ENCODE peak calls at places on chromosome X, in six cellular contexts. O, J, I, Q, V and K are unnamed samples.

GRCh38 chrX:9494806-9495205 is 29.9 kb downstream of the TBL1X start:
- DNase-seq in O (peak), J (no peak), I (no peak), Q (no peak), V (peak), K (peak)

GRCh38 chrX:18272222-18272621 is 51.5 kb upstream of the BEND2 start:
- DNase-seq in O (no peak), J (no peak), I (no peak), Q (no peak), V (no peak), K (no peak)

GRCh38 chrX:66074920-66075879 is 35.3 kb upstream of the VSIG4 start:
- DNase-seq in O (no peak), J (no peak), I (no peak), Q (no peak), V (no peak), K (no peak)

GRCh38 chrX:10939384-10939783 is 171.7 kb upstream of the HCCS start:
- DNase-seq in O (peak), J (no peak), I (no peak), Q (no peak), V (no peak), K (no peak)

GRCh38 chrX:153646620-153647373 is at the start of gene DUSP9:
- DNase-seq in O (no peak), J (peak), I (no peak), Q (no peak), V (peak), K (peak)

GRCh38 chrX:22922961-22923360 is 76.8 kb upstream of the DDX53 start:
- DNase-seq in O (peak), J (no peak), I (no peak), Q (no peak), V (peak), K (no peak)

GRCh38 chrX:2550288-2551020 is 49.7 kb upstream of the DHRSX start:
- DNase-seq in O (no peak), J (no peak), I (no peak), Q (no peak), V (no peak), K (peak)

GRCh38 chrX:20032201-20032600 is 41.3 kb upstream of the BCLAF3 start:
- DNase-seq in O (no peak), J (no peak), I (no peak), Q (no peak), V (no peak), K (no peak)

GRCh38 chrX:46758163-46758955 is 559 bp downstream of the SLC9A7 start:
- DNase-seq in O (peak), J (peak), I (no peak), Q (peak), V (peak), K (no peak)

GRCh38 chrX:109624641-109625311 is at the start of gene KCNE5:
- DNase-seq in O (no peak), J (peak), I (no peak), Q (peak), V (peak), K (peak)

GRCh38 chrX:73577368-73577767 is 14.4 kb downstream of the CHIC1 start:
- DNase-seq in O (peak), J (no peak), I (no peak), Q (peak), V (peak), K (peak)

GRCh38 chrX:47751670-47752069 is 85.0 kb upstream of the ZNF81 start:
- DNase-seq in O (no peak), J (peak), I (no peak), Q (no peak), V (no peak), K (no peak)

GRCh38 chrX:15549189-15550012 is 48.8 kb downstream of the BMX start:
- DNase-seq in O (no peak), J (no peak), I (no peak), Q (no peak), V (no peak), K (peak)

GRCh38 chrX:11470231-11470630 is 177.0 kb downstream of the AMELX start:
- DNase-seq in O (peak), J (no peak), I (no peak), Q (no peak), V (no peak), K (no peak)

GRCh38 chrX:2471641-2472040 is 29.1 kb downstream of the DHRSX start:
- DNase-seq in O (no peak), J (no peak), I (no peak), Q (no peak), V (no peak), K (no peak)

GRCh38 chrX:141314441-141314840 is 72.1 kb upstream of the SPANXC start:
- DNase-seq in O (peak), J (no peak), I (no peak), Q (no peak), V (no peak), K (no peak)

GRCh38 chrX:153700376-153700945 is 12.7 kb downstream of the SLC6A8 start:
- DNase-seq in O (no peak), J (no peak), I (no peak), Q (no peak), V (no peak), K (no peak)

GRCh38 chrX:45472968-45473367 is 272.3 kb upstream of the DIPK2B start:
- DNase-seq in O (peak), J (no peak), I (no peak), Q (no peak), V (peak), K (no peak)

GRCh38 chrX:17591741-17592110 is 145.6 kb upstream of the SCML1 start:
- DNase-seq in O (peak), J (no peak), I (no peak), Q (no peak), V (peak), K (no peak)

GRCh38 chrX:13007519-13008188 is 32.7 kb downstream of the TMSB4X start:
- DNase-seq in O (peak), J (no peak), I (no peak), Q (no peak), V (no peak), K (no peak)

GRCh38 chrX:30570505-30570904 is 7.1 kb downstream of the TASL start:
- DNase-seq in O (peak), J (no peak), I (no peak), Q (no peak), V (peak), K (no peak)

GRCh38 chrX:110003167-110004156 is 548 bp downstream of the TMEM164 start:
- DNase-seq in O (no peak), J (peak), I (no peak), Q (no peak), V (peak), K (no peak)

GRCh38 chrX:14476169-14476568 is 53.2 kb upstream of the GLRA2 start:
- DNase-seq in O (no peak), J (no peak), I (no peak), Q (no peak), V (no peak), K (no peak)

GRCh38 chrX:3345281-3346081 is 971 bp downstream of the MXRA5 start:
- DNase-seq in O (no peak), J (peak), I (no peak), Q (peak), V (peak), K (peak)

GRCh38 chrX:77918568-77918967 is 8.1 kb downstream of the ATP7A start:
- DNase-seq in O (peak), J (no peak), I (no peak), Q (no peak), V (no peak), K (no peak)

GRCh38 chrX:21932277-21932996 is 8.1 kb upstream of the SMS start:
- DNase-seq in O (peak), J (no peak), I (no peak), Q (no peak), V (peak), K (peak)

GRCh38 chrX:103063918-103064434 is at the start of gene BEX1:
- DNase-seq in O (no peak), J (peak), I (peak), Q (peak), V (peak), K (no peak)

GRCh38 chrX:46582964-46583363 is 9.4 kb downstream of the CHST7 start:
- DNase-seq in O (peak), J (no peak), I (no peak), Q (no peak), V (peak), K (peak)

GRCh38 chrX:131288738-131289511 is at the start of gene IGSF1:
- DNase-seq in O (no peak), J (peak), I (peak), Q (no peak), V (peak), K (no peak)

GRCh38 chrX:47458528-47458927 is 24.5 kb downstream of the ZNF41 start:
- DNase-seq in O (no peak), J (no peak), I (no peak), Q (no peak), V (no peak), K (no peak)

GRCh38 chrX:48890296-48890925 is 7.2 kb downstream of the TIMM17B start:
- DNase-seq in O (no peak), J (no peak), I (no peak), Q (no peak), V (no peak), K (peak)

GRCh38 chrX:149527705-149528104 is 13.1 kb upstream of the EOLA1 start:
- DNase-seq in O (peak), J (no peak), I (no peak), Q (no peak), V (peak), K (peak)

GRCh38 chrX:107628662-107629532 is 587 bp downstream of the PRPS1 start:
- DNase-seq in O (peak), J (peak), I (no peak), Q (no peak), V (peak), K (peak)
- H3K23ac ChIP-seq in O (peak), J (no peak), I (no peak), Q (no peak), V (no peak), K (no peak)

DNA sequence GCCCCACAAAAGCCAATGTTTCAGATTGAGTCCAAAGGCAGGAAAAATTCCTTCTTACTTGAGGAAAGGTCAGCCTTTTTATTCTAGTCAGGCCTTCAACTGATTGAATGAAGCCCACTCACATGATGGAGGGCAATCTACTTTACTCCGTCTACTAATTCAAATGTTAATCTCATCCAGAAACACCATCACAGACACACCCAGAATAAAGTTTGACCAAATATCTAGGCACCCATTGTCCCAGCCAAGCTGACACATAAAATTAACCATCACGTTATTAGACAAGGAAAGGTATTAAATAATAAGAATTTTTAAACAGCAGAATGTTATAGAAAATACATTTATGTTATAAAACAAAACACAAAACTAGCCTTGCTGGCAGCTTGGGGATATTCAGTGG is 32.9 kb upstream of the SMIM10L2A start:
- DNase-seq in O (no peak), J (no peak), I (no peak), Q (no peak), V (no peak), K (no peak)
- H3K23ac ChIP-seq in O (no peak), J (no peak), I (no peak), Q (no peak), V (no peak), K (no peak)

GRCh38 chrX:107290019-107290418 is 83.6 kb downstream of the DNAAF6 start:
- DNase-seq in O (no peak), J (no peak), I (no peak), Q (no peak), V (no peak), K (no peak)

GRCh38 chrX:107293056-107293455 is 86.6 kb downstream of the DNAAF6 start:
- DNase-seq in O (no peak), J (no peak), I (no peak), Q (no peak), V (no peak), K (peak)

GRCh38 chrX:107288676-107289075 is 82.3 kb downstream of the DNAAF6 start:
- DNase-seq in O (no peak), J (no peak), I (no peak), Q (no peak), V (no peak), K (no peak)
- H3K23ac ChIP-seq in O (no peak), J (no peak), I (no peak), Q (no peak), V (no peak), K (no peak)

DNA sequence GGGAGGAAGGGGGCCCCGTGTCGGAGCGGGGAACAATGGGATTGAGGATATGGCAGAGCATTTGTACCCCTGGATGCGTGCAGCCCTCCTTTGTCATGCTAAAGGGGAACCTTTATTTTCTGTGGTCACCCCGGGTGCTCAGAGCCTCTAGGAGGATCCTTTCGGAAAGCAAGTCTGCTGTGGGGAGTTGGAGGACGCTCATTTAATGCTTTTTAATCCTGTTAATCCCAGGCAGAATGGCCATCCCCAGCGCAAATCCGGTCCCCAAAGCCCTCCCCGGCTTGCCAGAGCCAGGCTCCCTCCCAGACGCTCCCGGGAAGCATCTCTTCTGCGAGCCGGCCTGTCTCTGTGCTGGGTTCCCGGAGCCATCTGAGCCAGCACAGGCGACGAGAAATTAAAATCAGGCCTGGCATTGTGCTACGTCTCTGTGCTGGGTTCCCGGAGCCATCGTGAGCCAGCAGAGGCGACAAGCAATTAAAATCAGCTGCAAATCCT is 113.2 kb upstream of the PPP2R3B start:
- DNase-seq in O (no peak), J (peak), I (peak), Q (peak), V (no peak), K (no peak)
- H3K23ac ChIP-seq in O (no peak), J (no peak), I (no peak), Q (peak), V (no peak), K (no peak)